ENCODE peak calls at places on chromosome 18, in four cellular contexts. One of them, this sample, is unnamed.

GRCh38 chr18:23099621-23100020 is 35.7 kb upstream of the CABLES1 start:
- DNase-seq in IMR-90: no peak
- DNase-seq in H9: no peak
- DNase-seq in H1: no peak
- DNase-seq in this sample: no peak

GRCh38 chr18:49447810-49448745 is 12.4 kb downstream of the DYM start:
- DNase-seq in IMR-90: peak
- DNase-seq in H9: peak
- DNase-seq in H1: no peak
- DNase-seq in this sample: peak

GRCh38 chr18:74733592-74733991 is 135.9 kb downstream of the ZNF407 start:
- DNase-seq in IMR-90: no peak
- DNase-seq in H9: no peak
- DNase-seq in H1: no peak
- DNase-seq in this sample: no peak

GRCh38 chr18:79521806-79522205 is 126.1 kb downstream of the NFATC1 start:
- DNase-seq in IMR-90: no peak
- DNase-seq in H9: no peak
- DNase-seq in H1: no peak
- DNase-seq in this sample: no peak

GRCh38 chr18:79010802-79011201 is 31.2 kb downstream of the SALL3 start:
- DNase-seq in IMR-90: no peak
- DNase-seq in H9: no peak
- DNase-seq in H1: no peak
- DNase-seq in this sample: no peak

GRCh38 chr18:65091737-65092329 is 659.0 kb upstream of the CDH7 start:
- DNase-seq in IMR-90: peak
- DNase-seq in H9: peak
- DNase-seq in H1: no peak
- DNase-seq in this sample: peak

GRCh38 chr18:9851511-9851910 is 34.3 kb upstream of the TXNDC2 start:
- DNase-seq in IMR-90: no peak
- DNase-seq in H9: no peak
- DNase-seq in H1: no peak
- DNase-seq in this sample: no peak

GRCh38 chr18:68797901-68798300 is at the start of gene CCDC102B:
- DNase-seq in IMR-90: peak
- DNase-seq in H9: no peak
- DNase-seq in H1: no peak
- DNase-seq in this sample: no peak

GRCh38 chr18:23422751-23423418 is 30.2 kb upstream of the RIOK3 start:
- DNase-seq in IMR-90: peak
- DNase-seq in H9: no peak
- DNase-seq in H1: peak
- DNase-seq in this sample: no peak

GRCh38 chr18:79071037-79071960 is 2.1 kb downstream of the ATP9B start:
- DNase-seq in IMR-90: no peak
- DNase-seq in H9: no peak
- DNase-seq in H1: no peak
- DNase-seq in this sample: no peak

GRCh38 chr18:77207540-77207939 is 42.1 kb upstream of the GALR1 start:
- DNase-seq in IMR-90: peak
- DNase-seq in H9: peak
- DNase-seq in H1: no peak
- DNase-seq in this sample: peak

GRCh38 chr18:50724631-50725235 is 95.1 kb downstream of the MRO start:
- DNase-seq in IMR-90: no peak
- DNase-seq in H9: no peak
- DNase-seq in H1: no peak
- DNase-seq in this sample: no peak

GRCh38 chr18:49846263-49846662 is 32.9 kb upstream of the ACAA2 start:
- DNase-seq in IMR-90: peak
- DNase-seq in H9: no peak
- DNase-seq in H1: no peak
- DNase-seq in this sample: no peak

GRCh38 chr18:50429207-50429948 is 54.5 kb downstream of the SKA1 start:
- DNase-seq in IMR-90: peak
- DNase-seq in H9: no peak
- DNase-seq in H1: no peak
- DNase-seq in this sample: peak

GRCh38 chr18:70442933-70443332 is 154.1 kb downstream of the SOCS6 start:
- DNase-seq in IMR-90: no peak
- DNase-seq in H9: no peak
- DNase-seq in H1: no peak
- DNase-seq in this sample: peak

GRCh38 chr18:13233746-13234527 is 15.4 kb downstream of the LDLRAD4 start:
- DNase-seq in IMR-90: no peak
- DNase-seq in H9: no peak
- DNase-seq in H1: peak
- DNase-seq in this sample: no peak

GRCh38 chr18:46536215-46536874 is 120.7 kb downstream of the LOXHD1 start:
- DNase-seq in IMR-90: no peak
- DNase-seq in H9: no peak
- DNase-seq in H1: no peak
- DNase-seq in this sample: peak

GRCh38 chr18:46528037-46528436 is 129.0 kb downstream of the LOXHD1 start:
- DNase-seq in IMR-90: no peak
- DNase-seq in H9: no peak
- DNase-seq in H1: no peak
- DNase-seq in this sample: no peak

GRCh38 chr18:46531472-46531871 is 125.5 kb downstream of the LOXHD1 start:
- DNase-seq in IMR-90: no peak
- DNase-seq in H9: no peak
- DNase-seq in H1: no peak
- DNase-seq in this sample: no peak
- H4K5ac ChIP-seq in IMR-90: no peak
- H4K5ac ChIP-seq in H9: no peak
- H4K5ac ChIP-seq in H1: no peak
- H4K5ac ChIP-seq in this sample: no peak

GRCh38 chr18:47901624-47902362 is 28.7 kb downstream of the SMAD2 start:
- DNase-seq in IMR-90: no peak
- DNase-seq in H9: no peak
- DNase-seq in H1: no peak
- DNase-seq in this sample: peak

GRCh38 chr18:47899107-47899840 is 31.2 kb downstream of the SMAD2 start:
- DNase-seq in IMR-90: peak
- DNase-seq in H9: no peak
- DNase-seq in H1: no peak
- DNase-seq in this sample: peak

GRCh38 chr18:47908523-47909039 is 21.9 kb downstream of the SMAD2 start:
- DNase-seq in IMR-90: no peak
- DNase-seq in H9: no peak
- DNase-seq in H1: no peak
- DNase-seq in this sample: no peak

GRCh38 chr18:47906408-47906807 is 24.1 kb downstream of the SMAD2 start:
- DNase-seq in IMR-90: no peak
- DNase-seq in H9: no peak
- DNase-seq in H1: no peak
- DNase-seq in this sample: no peak

GRCh38 chr18:47903809-47904208 is 26.6 kb downstream of the SMAD2 start:
- DNase-seq in IMR-90: no peak
- DNase-seq in H9: no peak
- DNase-seq in H1: no peak
- DNase-seq in this sample: no peak
- H3K18ac ChIP-seq in IMR-90: no peak
- H3K18ac ChIP-seq in H9: no peak
- H3K18ac ChIP-seq in H1: no peak
- H3K18ac ChIP-seq in this sample: no peak

GRCh38 chr18:39481281-39481680 is 1915.7 kb upstream of the CELF4 start:
- DNase-seq in IMR-90: no peak
- DNase-seq in H9: no peak
- DNase-seq in H1: no peak
- DNase-seq in this sample: no peak
- H4K5ac ChIP-seq in IMR-90: no peak
- H4K5ac ChIP-seq in H9: no peak
- H4K5ac ChIP-seq in H1: no peak
- H4K5ac ChIP-seq in this sample: no peak

GRCh38 chr18:59303656-59304055 is 14.8 kb downstream of the CPLX4 start:
- DNase-seq in IMR-90: no peak
- DNase-seq in H9: no peak
- DNase-seq in H1: no peak
- DNase-seq in this sample: no peak

GRCh38 chr18:59303006-59303405 is 15.4 kb downstream of the CPLX4 start:
- DNase-seq in IMR-90: no peak
- DNase-seq in H9: no peak
- DNase-seq in H1: no peak
- DNase-seq in this sample: no peak

GRCh38 chr18:59301974-59302373 is 16.5 kb downstream of the CPLX4 start:
- DNase-seq in IMR-90: no peak
- DNase-seq in H9: no peak
- DNase-seq in H1: no peak
- DNase-seq in this sample: no peak

GRCh38 chr18:59300676-59301285 is 17.7 kb downstream of the CPLX4 start:
- DNase-seq in IMR-90: no peak
- DNase-seq in H9: no peak
- DNase-seq in H1: no peak
- DNase-seq in this sample: no peak

GRCh38 chr18:59298871-59299270 is 19.6 kb downstream of the CPLX4 start:
- DNase-seq in IMR-90: no peak
- DNase-seq in H9: no peak
- DNase-seq in H1: no peak
- DNase-seq in this sample: no peak
- H3K18ac ChIP-seq in IMR-90: no peak
- H3K18ac ChIP-seq in H9: no peak
- H3K18ac ChIP-seq in H1: no peak
- H3K18ac ChIP-seq in this sample: no peak

DNA sequence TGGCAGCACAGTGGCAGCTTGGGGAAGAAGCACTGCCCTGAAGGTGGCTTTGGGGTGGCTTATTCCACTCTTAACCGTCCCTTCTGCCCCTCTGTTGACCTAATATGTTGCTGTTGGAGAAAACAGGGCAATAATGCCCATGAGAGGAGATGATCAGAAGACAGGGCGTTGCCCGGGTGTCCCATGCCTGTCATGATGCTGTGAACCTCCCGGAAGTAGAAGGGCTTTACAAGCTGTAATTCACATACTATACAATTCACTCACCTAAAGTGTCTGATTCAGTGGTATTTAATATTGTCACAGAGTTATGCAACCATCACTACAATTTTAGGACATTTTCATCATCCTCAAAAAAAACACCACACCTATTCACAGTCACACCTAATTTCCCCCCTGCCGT is 112.3 kb downstream of the FHOD3 start:
- DNase-seq in IMR-90: no peak
- DNase-seq in H9: no peak
- DNase-seq in H1: no peak
- DNase-seq in this sample: no peak
- H4K5ac ChIP-seq in IMR-90: no peak
- H4K5ac ChIP-seq in H9: no peak
- H4K5ac ChIP-seq in H1: no peak
- H4K5ac ChIP-seq in this sample: no peak

GRCh38 chr18:48024891-48025660 is 94.6 kb upstream of the SMAD2 start:
- DNase-seq in IMR-90: no peak
- DNase-seq in H9: no peak
- DNase-seq in H1: no peak
- DNase-seq in this sample: no peak
- H3K18ac ChIP-seq in IMR-90: no peak
- H3K18ac ChIP-seq in H9: no peak
- H3K18ac ChIP-seq in H1: no peak
- H3K18ac ChIP-seq in this sample: no peak

GRCh38 chr18:3716116-3716660 is 266.2 kb downstream of the TGIF1 start:
- DNase-seq in IMR-90: no peak
- DNase-seq in H9: no peak
- DNase-seq in H1: no peak
- DNase-seq in this sample: no peak
- H4K5ac ChIP-seq in IMR-90: no peak
- H4K5ac ChIP-seq in H9: no peak
- H4K5ac ChIP-seq in H1: no peak
- H4K5ac ChIP-seq in this sample: no peak

GRCh38 chr18:55647331-55647730 is 59.3 kb upstream of the TCF4 start:
- DNase-seq in IMR-90: no peak
- DNase-seq in H9: no peak
- DNase-seq in H1: no peak
- DNase-seq in this sample: no peak

GRCh38 chr18:55650363-55650870 is 62.4 kb upstream of the TCF4 start:
- DNase-seq in IMR-90: peak
- DNase-seq in H9: no peak
- DNase-seq in H1: no peak
- DNase-seq in this sample: no peak

GRCh38 chr18:55651236-55651635 is 63.2 kb upstream of the TCF4 start:
- DNase-seq in IMR-90: no peak
- DNase-seq in H9: no peak
- DNase-seq in H1: no peak
- DNase-seq in this sample: no peak
- H3K18ac ChIP-seq in IMR-90: peak
- H3K18ac ChIP-seq in H9: no peak
- H3K18ac ChIP-seq in H1: no peak
- H3K18ac ChIP-seq in this sample: no peak

GRCh38 chr18:48064978-48065600 is 134.6 kb upstream of the SMAD2 start:
- DNase-seq in IMR-90: no peak
- DNase-seq in H9: no peak
- DNase-seq in H1: no peak
- DNase-seq in this sample: no peak
- H4K5ac ChIP-seq in IMR-90: no peak
- H4K5ac ChIP-seq in H9: no peak
- H4K5ac ChIP-seq in H1: no peak
- H4K5ac ChIP-seq in this sample: no peak

This sample was measured in mesendoderm.